ENCODE peak calls at places on chromosomes 2 and 18, in six cellular contexts. B is gastrocnemius medialis, N is esophagus squamous epithelium, V is transverse colon, T is GM12878, G is ovary. Y is an unnamed sample. For H3K4me1, the result is how much of the 10 kb centered on the place peaks cover.

GRCh38 chr2:214899751-214900150 is 90.3 kb upstream of the BARD1 start:
- DNase-seq in B (no peak), N (no peak), V (no peak), T (no peak), G (no peak), Y (no peak)

GRCh38 chr2:68632026-68632425 is 11.4 kb upstream of the PROKR1 start:
- DNase-seq in B (no peak), N (no peak), V (no peak), T (no peak), G (no peak), Y (no peak)

GRCh38 chr2:40957508-40957907 is 505.6 kb upstream of the SLC8A1 start:
- DNase-seq in B (peak), N (no peak), V (no peak), T (no peak), G (no peak), Y (no peak)

GRCh38 chr2:240391111-240392051 is 44.1 kb upstream of the GPC1 start:
- DNase-seq in B (peak), N (no peak), V (peak), T (no peak), G (peak), Y (peak)

GRCh38 chr2:48114256-48114655 is 208.0 kb upstream of the FBXO11 start:
- DNase-seq in B (no peak), N (no peak), V (peak), T (no peak), G (peak), Y (no peak)

GRCh38 chr2:70927138-70927537 is 8.6 kb upstream of the ATP6V1B1 start:
- DNase-seq in B (no peak), N (no peak), V (no peak), T (no peak), G (no peak), Y (no peak)

GRCh38 chr2:9207641-9208301 is 1.2 kb downstream of the ASAP2 start:
- DNase-seq in B (no peak), N (no peak), V (peak), T (no peak), G (peak), Y (no peak)

GRCh38 chr2:208268553-208268952 is 2.5 kb downstream of the PIKFYVE start:
- DNase-seq in B (no peak), N (no peak), V (no peak), T (no peak), G (no peak), Y (no peak)

GRCh38 chr2:68971591-68972231 is 2.7 kb upstream of the GKN1 start:
- DNase-seq in B (no peak), N (no peak), V (no peak), T (no peak), G (no peak), Y (no peak)

GRCh38 chr2:50004667-50005066 is 850.4 kb upstream of the FSHR start:
- DNase-seq in B (no peak), N (no peak), V (no peak), T (no peak), G (no peak), Y (no peak)

GRCh38 chr18:24276994-24277393 is 120.6 kb downstream of the OSBPL1A start:
- DNase-seq in B (no peak), N (no peak), V (no peak), T (no peak), G (no peak), Y (no peak)

GRCh38 chr18:76720683-76721082 is 101.7 kb upstream of the ZNF236 start:
- DNase-seq in B (no peak), N (no peak), V (no peak), T (no peak), G (no peak), Y (no peak)

GRCh38 chr2:20641123-20641985 is 9.5 kb downstream of the HS1BP3 start:
- DNase-seq in B (peak), N (no peak), V (peak), T (no peak), G (no peak), Y (peak)

GRCh38 chr2:1226766-1227165 is 186.5 kb upstream of the TPO start:
- DNase-seq in B (no peak), N (no peak), V (no peak), T (no peak), G (no peak), Y (no peak)

GRCh38 chr2:69559696-69560482 is 83.7 kb downstream of the AAK1 start:
- DNase-seq in B (peak), N (no peak), V (no peak), T (no peak), G (no peak), Y (no peak)

GRCh38 chr2:7180641-7181370 is 263.6 kb downstream of the RNF144A start:
- DNase-seq in B (no peak), N (no peak), V (no peak), T (no peak), G (no peak), Y (no peak)

GRCh38 chr2:1680222-1681016 is 63.9 kb downstream of the PXDN start:
- DNase-seq in B (no peak), N (no peak), V (no peak), T (no peak), G (no peak), Y (no peak)

GRCh38 chr18:319745-320144 is 51.9 kb upstream of the THOC1 start:
- DNase-seq in B (no peak), N (no peak), V (no peak), T (no peak), G (no peak), Y (no peak)

GRCh38 chr2:196739031-196739430 is 60.5 kb downstream of the GTF3C3 start:
- DNase-seq in B (no peak), N (no peak), V (no peak), T (no peak), G (no peak), Y (no peak)

GRCh38 chr2:128457006-128457604 is 138.4 kb upstream of the HS6ST1 start:
- DNase-seq in B (no peak), N (no peak), V (no peak), T (no peak), G (no peak), Y (no peak)

GRCh38 chr2:55282110-55282917 is 13.3 kb upstream of the MTIF2 start:
- DNase-seq in B (peak), N (peak), V (peak), T (peak), G (peak), Y (peak)
- TF ChIP-seq POLR2A in B (peak), N (peak), V (peak), T (peak), G (peak), Y (peak)

GRCh38 chr18:55401638-55402191 is 186.3 kb downstream of the TCF4 start:
- DNase-seq in B (peak), N (no peak), V (no peak), T (no peak), G (peak), Y (peak)
- H3K4me1 ChIP-seq in B (half or more), N (under half), V (under half), T (under half), G (under half), Y (under half)

GRCh38 chr2:227161947-227162346 is 2.1 kb downstream of the COL4A4 start:
- DNase-seq in B (no peak), N (no peak), V (no peak), T (no peak), G (no peak), Y (no peak)

GRCh38 chr2:227164745-227165350 is 424 bp downstream of the COL4A3 start:
- DNase-seq in B (peak), N (no peak), V (peak), T (no peak), G (peak), Y (no peak)

GRCh38 chr2:227163445-227163997 is 484 bp downstream of the COL4A4 start:
- DNase-seq in B (peak), N (no peak), V (peak), T (no peak), G (no peak), Y (no peak)

GRCh38 chr2:227160164-227160563 is 3.8 kb downstream of the COL4A4 start:
- DNase-seq in B (no peak), N (no peak), V (no peak), T (no peak), G (no peak), Y (no peak)

GRCh38 chr2:227163998-227164744 is at the start of the genes COL4A3 and COL4A4:
- DNase-seq in B (peak), N (no peak), V (peak), T (no peak), G (peak), Y (peak)
- TF ChIP-seq POLR2A in B (peak), N (peak), V (no peak), T (peak), G (no peak), Y (peak)

DNA sequence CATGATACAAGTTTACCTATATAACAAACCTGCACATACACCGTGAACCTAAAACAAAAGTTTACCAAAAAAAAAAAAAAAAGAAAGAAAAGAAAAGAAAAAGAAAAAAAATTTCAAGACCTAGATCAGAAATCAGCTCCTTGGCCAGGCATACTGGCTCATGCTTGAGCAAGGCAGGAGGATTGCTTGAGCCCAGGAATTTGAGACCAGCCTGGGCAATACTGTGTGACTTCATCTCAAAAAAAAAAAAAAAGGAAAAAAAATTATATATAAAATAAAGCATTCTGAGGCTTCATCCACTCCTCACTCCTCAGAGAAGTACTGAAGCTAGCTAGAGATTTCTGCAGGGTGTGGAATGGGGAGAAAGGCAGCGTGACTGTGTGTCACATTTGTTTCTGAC is 11.8 kb upstream of the PROC start:
- DNase-seq in B (no peak), N (no peak), V (no peak), T (no peak), G (no peak), Y (no peak)
- H3K4me1 ChIP-seq in B (under half), N (under half), V (under half), T (under half), G (under half), Y (under half)

GRCh38 chr2:160174322-160174721 is 25.8 kb downstream of the ITGB6 start:
- DNase-seq in B (no peak), N (no peak), V (no peak), T (no peak), G (no peak), Y (no peak)
- TF ChIP-seq POLR2A in B (no peak), N (no peak), V (no peak), T (no peak), G (no peak), Y (no peak)

GRCh38 chr2:134315471-134315870 is 61.6 kb downstream of the MGAT5 start:
- DNase-seq in B (no peak), N (no peak), V (no peak), T (no peak), G (no peak), Y (no peak)
- H3K4me1 ChIP-seq in B (under half), N (under half), V (under half), T (under half), G (under half), Y (under half)

DNA sequence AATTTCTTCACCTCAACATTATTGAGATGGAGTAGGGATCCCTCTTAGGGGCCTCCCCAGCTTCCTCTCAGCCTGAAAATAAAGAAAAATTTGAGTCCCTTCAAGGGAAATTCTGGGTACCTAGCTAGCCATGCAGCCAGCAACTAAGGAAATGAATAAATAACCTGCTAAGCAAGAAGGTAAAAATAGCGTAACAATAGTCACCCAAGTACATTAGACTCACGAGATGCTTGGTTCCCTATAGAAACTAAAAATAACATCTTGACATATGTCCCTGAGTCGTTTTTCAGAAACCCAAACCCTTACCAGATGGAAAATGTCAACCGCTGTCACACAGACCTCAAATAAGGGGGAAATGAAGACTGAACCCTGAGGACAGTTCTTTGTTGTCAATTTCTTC is 51.9 kb downstream of the CACNB4 start:
- DNase-seq in B (no peak), N (no peak), V (no peak), T (peak), G (no peak), Y (no peak)
- TF ChIP-seq POLR2A in B (no peak), N (no peak), V (no peak), T (no peak), G (no peak), Y (no peak)

GRCh38 chr2:56410140-56410539 is 226.3 kb downstream of the CCDC85A start:
- DNase-seq in B (no peak), N (no peak), V (no peak), T (no peak), G (no peak), Y (no peak)
- H3K4me1 ChIP-seq in B (under half), N (under half), V (under half), T (under half), G (under half), Y (under half)

GRCh38 chr2:25982273-25982967 is at the start of gene KIF3C:
- DNase-seq in B (peak), N (no peak), V (peak), T (no peak), G (peak), Y (peak)
- TF ChIP-seq POLR2A in B (no peak), N (peak), V (no peak), T (no peak), G (no peak), Y (no peak)